ENCODE peak calls at places on chromosomes 1 and 21, in four cellular contexts. V is fibroblast of lung, P is mesendoderm, C is PC-3. K is an unnamed sample.

GRCh38 chr1:72285074-72285425 is 2.7 kb upstream of the NEGR1 start:
- DNase-seq in C (no peak), P (no peak), V (no peak), K (peak; percentile 13)

GRCh38 chr1:74343191-74343590 is 108.0 kb downstream of the TNNI3K start:
- DNase-seq in C (no peak), V (no peak), P (peak; percentile 56), K (peak; percentile 22)

GRCh38 chr1:232142403-232143314 is 487.3 kb downstream of the SIPA1L2 start:
- DNase-seq in C (peak; percentile 71), P (no peak), V (peak; percentile 86), K (no peak)

GRCh38 chr1:206456577-206457375 is 13.5 kb upstream of the IKBKE start:
- DNase-seq in V (peak; percentile 64), P (peak; percentile 42), C (peak; percentile 82), K (no peak)

GRCh38 chr1:206580438-206581113 is 31.7 kb downstream of the EIF2D start:
- DNase-seq in V (no peak), C (no peak), P (no peak), K (no peak)

GRCh38 chr1:108886292-108886691 is 9.5 kb downstream of the GPSM2 start:
- DNase-seq in C (no peak), V (no peak), P (no peak), K (no peak)

GRCh38 chr1:8197493-8198282 is 120.2 kb upstream of the SLC45A1 start:
- DNase-seq in C (peak; percentile 96), V (peak; percentile 89), P (peak; percentile 72), K (peak; percentile 59)

GRCh38 chr1:203996126-203996525 is 76.8 kb upstream of the SOX13 start:
- DNase-seq in P (peak; percentile 91), V (peak; percentile 28), C (no peak), K (no peak)

GRCh38 chr1:58785424-58786058 is 1.7 kb upstream of the JUN start:
- DNase-seq in C (peak; percentile 80), V (peak; percentile 63), P (peak; percentile 75), K (peak; percentile 89)

GRCh38 chr1:244700808-244701207 is 47.9 kb downstream of the DESI2 start:
- DNase-seq in P (no peak), C (no peak), V (no peak), K (no peak)

GRCh38 chr1:65820983-65821382 is 28.3 kb downstream of the PDE4B start:
- DNase-seq in C (peak; percentile 56), V (peak; percentile 97), P (peak; percentile 7), K (no peak)

GRCh38 chr1:221100196-221100950 is 221.1 kb downstream of the HLX start:
- DNase-seq in C (peak; percentile 89), V (peak; percentile 87), P (no peak), K (no peak)

GRCh38 chr1:43991476-43992231 is at the start of gene CCDC24:
- DNase-seq in C (peak; percentile 87), V (peak; percentile 68), P (peak; percentile 84), K (peak; percentile 90)

GRCh38 chr1:55466343-55466742 is 251.2 kb upstream of the USP24 start:
- DNase-seq in P (no peak), V (peak; percentile 51), C (peak; percentile 92), K (no peak)

GRCh38 chr1:98045211-98046030 is 124.6 kb upstream of the DPYD start:
- DNase-seq in P (peak; percentile 51), C (no peak), V (peak; percentile 50), K (no peak)

GRCh38 chr1:157025321-157025720 is 20.2 kb downstream of the ARHGEF11 start:
- DNase-seq in C (no peak), P (no peak), V (no peak), K (no peak)

GRCh38 chr1:151391079-151391563 is 8.3 kb upstream of the PSMB4 start:
- DNase-seq in C (no peak), P (no peak), V (no peak), K (no peak)

GRCh38 chr1:1250828-1251284 is 4.3 kb upstream of the C1QTNF12 start:
- DNase-seq in V (no peak), P (no peak), C (no peak), K (no peak)

GRCh38 chr1:247433922-247434476 is 18.0 kb downstream of the NLRP3 start:
- DNase-seq in V (no peak), P (no peak), C (no peak), K (no peak)

GRCh38 chr1:25467616-25468015 is 36.9 kb downstream of the MACO1 start:
- DNase-seq in V (no peak), C (no peak), P (no peak), K (no peak)

GRCh38 chr21:44028287-44028659 is 16.2 kb downstream of the TRAPPC10 start:
- DNase-seq in V (no peak), C (no peak), P (no peak), K (no peak)

GRCh38 chr1:32988665-32989064 is 24.1 kb upstream of the RNF19B start:
- DNase-seq in V (peak; percentile 87), P (no peak), C (peak; percentile 63), K (peak; percentile 19)

GRCh38 chr1:94864821-94865220 is 44.7 kb downstream of the SLC44A3 start:
- DNase-seq in C (no peak), V (peak; percentile 65), P (no peak), K (peak; percentile 45)

GRCh38 chr1:245444181-245444580 is 289.4 kb downstream of the KIF26B start:
- DNase-seq in C (no peak), P (peak; percentile 19), V (no peak), K (no peak)

GRCh38 chr1:24074817-24075725 is 36.9 kb downstream of the MYOM3 start:
- DNase-seq in P (no peak), V (no peak), C (peak; percentile 14), K (no peak)

GRCh38 chr21:17848228-17848627 is 29.1 kb upstream of the C21orf91 start:
- DNase-seq in V (peak; percentile 97), C (peak; percentile 82), P (no peak), K (peak; percentile 14)

GRCh38 chr1:53330819-53331218 is 2.9 kb upstream of the LRP8 start:
- DNase-seq in C (no peak), P (no peak), V (no peak), K (peak; percentile 18)
- H3K27ac ChIP-seq in C (no peak overlapping the region), P (no peak overlapping the region), V (no peak overlapping the region), K (no peak overlapping the region)

DNA sequence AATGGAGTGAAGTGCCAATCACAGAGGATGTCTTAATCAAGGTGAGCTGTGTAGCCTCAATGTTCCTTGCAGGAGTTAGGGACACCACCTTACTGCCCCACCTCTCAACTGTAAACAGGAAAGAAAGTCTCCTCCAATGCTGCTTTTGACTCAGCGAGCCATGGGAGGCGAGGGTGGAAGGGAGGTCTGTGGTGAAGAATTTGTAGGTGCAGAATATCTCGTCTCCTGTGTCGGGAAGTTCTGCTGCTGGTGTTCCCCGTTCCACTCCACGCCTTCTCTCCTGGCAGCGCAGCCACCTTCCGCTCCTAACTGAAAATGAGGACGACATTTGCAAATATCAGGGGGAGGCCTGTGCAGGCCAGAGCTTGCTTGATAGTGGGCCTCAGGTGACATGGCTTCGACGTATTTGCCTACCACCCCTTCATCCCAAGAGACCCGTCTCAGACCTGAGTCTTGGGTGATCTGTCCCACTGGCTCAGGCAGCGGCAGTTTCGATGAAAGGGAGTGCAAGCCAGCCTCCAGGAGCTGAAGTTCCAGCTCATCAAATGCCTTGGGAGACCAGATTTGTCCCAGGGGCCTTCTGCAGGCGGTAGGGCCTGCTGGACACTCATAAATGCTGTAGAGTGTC is 368.3 kb upstream of the C1orf174 start:
- DNase-seq in P (no peak), V (no peak), C (no peak), K (no peak)
- H3K4me3 ChIP-seq in P (no peak overlapping the region), V (no peak overlapping the region), C (no peak overlapping the region), K (no peak overlapping the region)

GRCh38 chr21:38956006-38956405 is 150.3 kb downstream of the ETS2 start:
- DNase-seq in V (peak; percentile 57), P (no peak), C (no peak), K (no peak)
- H3K27ac ChIP-seq in V (no peak overlapping the region), P (no peak overlapping the region), C (no peak overlapping the region), K (no peak overlapping the region)

GRCh38 chr1:92481598-92482403 is 4.9 kb downstream of the GFI1 start:
- DNase-seq in P (peak; percentile 28), V (peak; percentile 36), C (no peak), K (no peak)

GRCh38 chr1:92483442-92484170 is 3.1 kb downstream of the GFI1 start:
- DNase-seq in V (no peak), P (peak; percentile 40), C (peak; percentile 23), K (peak; percentile 75)

GRCh38 chr1:92484171-92484471 is 2.6 kb downstream of the GFI1 start:
- DNase-seq in P (no peak), V (no peak), C (no peak), K (no peak)

GRCh38 chr1:92482404-92482664 is 4.4 kb downstream of the GFI1 start:
- DNase-seq in V (peak; percentile 35), P (no peak), C (no peak), K (no peak)

DNA sequence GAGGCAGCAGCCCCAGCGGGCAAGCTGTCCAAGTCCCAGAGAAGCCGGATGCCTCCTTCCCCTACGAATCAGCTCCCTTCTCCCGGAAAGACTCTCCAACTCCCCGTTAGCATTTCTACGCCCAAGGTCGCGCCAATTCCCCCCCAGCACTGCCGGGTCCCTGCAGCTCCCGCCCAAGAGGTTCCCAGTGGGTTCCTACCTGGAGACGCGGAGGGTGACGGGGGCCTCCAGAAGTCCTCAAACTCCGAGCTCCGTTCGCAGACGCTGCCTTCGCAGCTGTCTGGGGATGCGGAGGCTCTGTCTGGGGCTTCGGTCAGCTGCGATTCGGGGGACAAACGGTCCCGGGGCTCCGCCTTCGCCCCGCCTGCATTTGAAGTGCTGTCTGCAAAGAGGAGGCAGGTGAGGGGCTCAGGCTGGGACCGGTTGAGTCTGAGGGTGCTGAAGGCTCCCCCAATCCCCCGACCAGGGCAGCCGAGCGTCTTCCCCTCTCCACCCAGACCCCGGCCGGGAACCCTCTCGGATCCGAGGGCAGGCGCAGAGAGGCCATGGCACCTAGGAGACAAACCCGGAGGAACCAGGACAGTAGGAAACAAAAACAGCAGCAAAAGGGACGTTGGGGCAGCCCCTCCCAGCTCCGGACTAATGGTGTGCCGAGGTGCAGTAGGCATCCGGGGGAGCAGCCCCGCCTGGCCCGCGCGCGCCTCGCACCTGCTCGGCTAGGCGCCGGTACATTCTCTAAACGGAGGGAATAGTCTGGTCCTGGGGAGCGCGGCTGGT is 3.9 kb downstream of the GFI1 start:
- DNase-seq in P (peak; percentile 59), C (no peak), V (no peak), K (no peak)
- H3K4me3 ChIP-seq in P (no peak overlapping the region), C (peak overlapping the region; percentile 71), V (peak overlapping the region; percentile 28), K (peak overlapping the region; percentile 68)

GRCh38 chr21:39633770-39634181 is 21.0 kb downstream of the B3GALT5 start:
- DNase-seq in V (peak; percentile 87), P (no peak), C (peak; percentile 95), K (no peak)
- H3K27ac ChIP-seq in V (peak overlapping the region; percentile 48), P (no peak overlapping the region), C (peak overlapping the region; percentile 95), K (no peak overlapping the region)

GRCh38 chr1:167913895-167914502 is at the start of gene ADCY10:
- DNase-seq in C (no peak), V (no peak), P (no peak), K (no peak)

GRCh38 chr1:167909691-167910180 is 4.2 kb downstream of the ADCY10 start:
- DNase-seq in C (no peak), V (no peak), P (no peak), K (no peak)

GRCh38 chr1:167912294-167912693 is 1.6 kb downstream of the ADCY10 start:
- DNase-seq in V (no peak), P (no peak), C (no peak), K (no peak)

GRCh38 chr1:167910530-167910929 is 3.4 kb downstream of the ADCY10 start:
- DNase-seq in P (no peak), C (no peak), V (no peak), K (no peak)

DNA sequence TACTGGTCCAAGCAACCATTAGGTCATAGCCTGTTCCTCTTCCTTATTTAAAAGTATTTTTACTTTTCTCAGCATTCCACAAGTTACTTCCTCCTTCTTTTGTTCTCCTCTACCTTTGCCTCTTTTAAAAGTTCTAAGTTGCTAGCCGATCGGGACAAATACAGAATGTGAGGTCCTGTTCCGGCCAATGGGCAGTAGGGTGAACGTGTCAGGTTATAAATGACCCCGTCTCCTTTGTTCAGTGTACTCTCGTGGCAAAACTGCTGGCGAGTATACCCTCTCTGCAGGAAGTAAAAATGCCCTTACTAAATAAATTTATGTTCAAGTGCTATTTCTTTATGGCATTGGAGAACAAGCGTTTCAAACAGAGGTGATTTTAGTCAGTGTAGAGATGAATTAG is 2.5 kb downstream of the ADCY10 start:
- DNase-seq in C (no peak), V (no peak), P (no peak), K (no peak)
- H3K4me3 ChIP-seq in C (no peak overlapping the region), V (no peak overlapping the region), P (no peak overlapping the region), K (no peak overlapping the region)